ENCODE peak calls at places on chromosomes 13 and 19, in seven cellular contexts. One of them, this sample, is unnamed.

GRCh38 chr19:14113762-14114414 is 3.7 kb downstream of the PRKACA start:
- DNase-seq in psoas muscle: peak; percentile 89
- DNase-seq in CD8-positive, alpha-beta T cell: no peak
- DNase-seq in glutamatergic neuron: peak; percentile 31
- DNase-seq in tibial nerve: no peak
- DNase-seq in AG09319: no peak
- DNase-seq in AG04450: no peak
- DNase-seq in this sample: no peak

GRCh38 chr13:75870397-75870801 is 234.3 kb downstream of the LMO7 start:
- DNase-seq in psoas muscle: no peak
- DNase-seq in CD8-positive, alpha-beta T cell: no peak
- DNase-seq in glutamatergic neuron: no peak
- DNase-seq in tibial nerve: peak; percentile 13
- DNase-seq in AG09319: no peak
- DNase-seq in AG04450: no peak
- DNase-seq in this sample: no peak

GRCh38 chr13:39777527-39778061 is 122.1 kb downstream of the COG6 start:
- DNase-seq in psoas muscle: no peak
- DNase-seq in CD8-positive, alpha-beta T cell: no peak
- DNase-seq in glutamatergic neuron: no peak
- DNase-seq in tibial nerve: no peak
- DNase-seq in AG09319: peak; percentile 54
- DNase-seq in AG04450: peak; percentile 55
- DNase-seq in this sample: no peak

GRCh38 chr13:59533561-59534337 is 630.0 kb downstream of the DIAPH3 start:
- DNase-seq in psoas muscle: no peak
- DNase-seq in CD8-positive, alpha-beta T cell: no peak
- DNase-seq in glutamatergic neuron: no peak
- DNase-seq in tibial nerve: no peak
- DNase-seq in AG09319: no peak
- DNase-seq in AG04450: no peak
- DNase-seq in this sample: no peak

GRCh38 chr19:40803857-40804782 is 5.1 kb downstream of the EGLN2 start:
- DNase-seq in psoas muscle: no peak
- DNase-seq in CD8-positive, alpha-beta T cell: peak; percentile 41
- DNase-seq in glutamatergic neuron: no peak
- DNase-seq in tibial nerve: no peak
- DNase-seq in AG09319: no peak
- DNase-seq in AG04450: no peak
- DNase-seq in this sample: no peak

GRCh38 chr13:76711515-76712182 is 174.6 kb downstream of the KCTD12 start:
- DNase-seq in psoas muscle: peak; percentile 15
- DNase-seq in CD8-positive, alpha-beta T cell: no peak
- DNase-seq in glutamatergic neuron: no peak
- DNase-seq in tibial nerve: peak; percentile 49
- DNase-seq in AG09319: peak; percentile 87
- DNase-seq in AG04450: peak; percentile 81
- DNase-seq in this sample: no peak

GRCh38 chr19:35742121-35742724 is at the start of gene IGFLR1:
- DNase-seq in psoas muscle: no peak
- DNase-seq in CD8-positive, alpha-beta T cell: no peak
- DNase-seq in glutamatergic neuron: no peak
- DNase-seq in tibial nerve: no peak
- DNase-seq in AG09319: no peak
- DNase-seq in AG04450: no peak
- DNase-seq in this sample: no peak

GRCh38 chr13:34391071-34391470 is 551.0 kb upstream of the NBEA start:
- DNase-seq in psoas muscle: no peak
- DNase-seq in CD8-positive, alpha-beta T cell: no peak
- DNase-seq in glutamatergic neuron: no peak
- DNase-seq in tibial nerve: no peak
- DNase-seq in AG09319: no peak
- DNase-seq in AG04450: no peak
- DNase-seq in this sample: no peak

GRCh38 chr13:54144809-54145208 is 1116.2 kb downstream of the OLFM4 start:
- DNase-seq in psoas muscle: no peak
- DNase-seq in CD8-positive, alpha-beta T cell: no peak
- DNase-seq in glutamatergic neuron: no peak
- DNase-seq in tibial nerve: no peak
- DNase-seq in AG09319: no peak
- DNase-seq in AG04450: no peak
- DNase-seq in this sample: no peak

GRCh38 chr13:100541882-100542545 is 46.6 kb downstream of the GGACT start:
- DNase-seq in psoas muscle: no peak
- DNase-seq in CD8-positive, alpha-beta T cell: no peak
- DNase-seq in glutamatergic neuron: no peak
- DNase-seq in tibial nerve: no peak
- DNase-seq in AG09319: no peak
- DNase-seq in AG04450: no peak
- DNase-seq in this sample: no peak

GRCh38 chr19:14761607-14762006 is 16.8 kb downstream of the ADGRE2 start:
- DNase-seq in psoas muscle: no peak
- DNase-seq in CD8-positive, alpha-beta T cell: no peak
- DNase-seq in glutamatergic neuron: no peak
- DNase-seq in tibial nerve: no peak
- DNase-seq in AG09319: no peak
- DNase-seq in AG04450: no peak
- DNase-seq in this sample: no peak

GRCh38 chr13:22915442-22916082 is 265.2 kb upstream of the SGCG start:
- DNase-seq in psoas muscle: peak; percentile 57
- DNase-seq in CD8-positive, alpha-beta T cell: no peak
- DNase-seq in glutamatergic neuron: peak; percentile 83
- DNase-seq in tibial nerve: no peak
- DNase-seq in AG09319: no peak
- DNase-seq in AG04450: no peak
- DNase-seq in this sample: peak; percentile 74

GRCh38 chr13:29583073-29583785 is 12.3 kb downstream of the SLC7A1 start:
- DNase-seq in psoas muscle: no peak
- DNase-seq in CD8-positive, alpha-beta T cell: no peak
- DNase-seq in glutamatergic neuron: no peak
- DNase-seq in tibial nerve: no peak
- DNase-seq in AG09319: no peak
- DNase-seq in AG04450: no peak
- DNase-seq in this sample: no peak

GRCh38 chr13:99689955-99690354 is 188.7 kb downstream of the TM9SF2 start:
- DNase-seq in psoas muscle: no peak
- DNase-seq in CD8-positive, alpha-beta T cell: no peak
- DNase-seq in glutamatergic neuron: no peak
- DNase-seq in tibial nerve: no peak
- DNase-seq in AG09319: no peak
- DNase-seq in AG04450: no peak
- DNase-seq in this sample: no peak

GRCh38 chr19:14439014-14439413 is 5.9 kb downstream of the PKN1 start:
- DNase-seq in psoas muscle: no peak
- DNase-seq in CD8-positive, alpha-beta T cell: no peak
- DNase-seq in glutamatergic neuron: no peak
- DNase-seq in tibial nerve: no peak
- DNase-seq in AG09319: no peak
- DNase-seq in AG04450: no peak
- DNase-seq in this sample: peak; percentile 14

GRCh38 chr19:48506138-48506733 is 5.4 kb downstream of the LMTK3 start:
- DNase-seq in psoas muscle: no peak
- DNase-seq in CD8-positive, alpha-beta T cell: no peak
- DNase-seq in glutamatergic neuron: no peak
- DNase-seq in tibial nerve: no peak
- DNase-seq in AG09319: peak; percentile 10
- DNase-seq in AG04450: no peak
- DNase-seq in this sample: no peak

GRCh38 chr13:50208826-50209335 is 193.6 kb downstream of the KCNRG start:
- DNase-seq in psoas muscle: peak; percentile 42
- DNase-seq in CD8-positive, alpha-beta T cell: no peak
- DNase-seq in glutamatergic neuron: peak; percentile 79
- DNase-seq in tibial nerve: peak; percentile 22
- DNase-seq in AG09319: no peak
- DNase-seq in AG04450: peak; percentile 44
- DNase-seq in this sample: peak; percentile 38

GRCh38 chr19:40466219-40467006 is at the start of gene SPTBN4:
- DNase-seq in psoas muscle: peak; percentile 53
- DNase-seq in CD8-positive, alpha-beta T cell: peak; percentile 61
- DNase-seq in glutamatergic neuron: no peak
- DNase-seq in tibial nerve: peak; percentile 21
- DNase-seq in AG09319: no peak
- DNase-seq in AG04450: no peak
- DNase-seq in this sample: no peak

GRCh38 chr19:44723952-44724319 is 24.6 kb upstream of the BCL3 start:
- DNase-seq in psoas muscle: peak; percentile 84
- DNase-seq in CD8-positive, alpha-beta T cell: peak; percentile 62
- DNase-seq in glutamatergic neuron: peak; percentile 85
- DNase-seq in tibial nerve: peak; percentile 80
- DNase-seq in AG09319: no peak
- DNase-seq in AG04450: peak; percentile 53
- DNase-seq in this sample: peak; percentile 85

GRCh38 chr19:49565261-49565660 is 15.1 kb downstream of the NOSIP start:
- DNase-seq in psoas muscle: no peak
- DNase-seq in CD8-positive, alpha-beta T cell: no peak
- DNase-seq in glutamatergic neuron: no peak
- DNase-seq in tibial nerve: peak; percentile 61
- DNase-seq in AG09319: no peak
- DNase-seq in AG04450: no peak
- DNase-seq in this sample: no peak

GRCh38 chr19:9939301-9939913 is 3.1 kb upstream of the OLFM2 start:
- DNase-seq in psoas muscle: no peak
- DNase-seq in CD8-positive, alpha-beta T cell: no peak
- DNase-seq in glutamatergic neuron: no peak
- DNase-seq in tibial nerve: no peak
- DNase-seq in AG09319: no peak
- DNase-seq in AG04450: no peak
- DNase-seq in this sample: no peak

GRCh38 chr13:110258876-110259631 is 47.9 kb downstream of the COL4A1 start:
- DNase-seq in psoas muscle: no peak
- DNase-seq in CD8-positive, alpha-beta T cell: no peak
- DNase-seq in glutamatergic neuron: no peak
- DNase-seq in tibial nerve: no peak
- DNase-seq in AG09319: no peak
- DNase-seq in AG04450: no peak
- DNase-seq in this sample: no peak

GRCh38 chr19:42441047-42441440 is 1.7 kb downstream of the CXCL17 start:
- DNase-seq in psoas muscle: no peak
- DNase-seq in CD8-positive, alpha-beta T cell: no peak
- DNase-seq in glutamatergic neuron: no peak
- DNase-seq in tibial nerve: no peak
- DNase-seq in AG09319: no peak
- DNase-seq in AG04450: no peak
- DNase-seq in this sample: no peak

DNA sequence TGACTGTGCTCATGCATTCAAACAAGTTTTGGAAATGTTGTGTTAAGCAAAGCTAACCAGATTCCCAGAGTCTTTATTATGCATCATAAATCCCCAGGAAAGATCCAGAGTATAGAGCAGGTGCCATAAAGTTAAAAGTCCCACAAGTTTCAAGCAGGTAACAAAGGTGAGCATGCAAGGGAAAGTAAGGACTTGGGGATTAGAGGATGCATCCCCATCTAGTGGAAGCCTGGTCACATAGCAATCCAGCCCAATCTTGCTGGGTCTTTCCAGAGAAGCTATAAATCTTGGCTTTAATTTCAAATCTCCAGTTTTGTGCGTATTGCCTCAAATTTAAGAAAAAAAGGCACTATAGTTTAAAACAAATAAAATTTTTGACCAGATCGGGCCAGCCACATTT is 72.7 kb downstream of the ZNF254 start:
- DNase-seq in psoas muscle: no peak
- DNase-seq in CD8-positive, alpha-beta T cell: no peak
- DNase-seq in glutamatergic neuron: no peak
- DNase-seq in tibial nerve: no peak
- DNase-seq in AG09319: no peak
- DNase-seq in AG04450: no peak
- DNase-seq in this sample: no peak
- TF ChIP-seq CTCF in psoas muscle: no peak
- TF ChIP-seq CTCF in CD8-positive, alpha-beta T cell: no peak
- TF ChIP-seq CTCF in glutamatergic neuron: no peak
- TF ChIP-seq CTCF in tibial nerve: no peak
- TF ChIP-seq CTCF in AG09319: peak; percentile 25
- TF ChIP-seq CTCF in AG04450: peak; percentile 43
- TF ChIP-seq CTCF in this sample: no peak

GRCh38 chr19:5369304-5369703 is 28.7 kb upstream of the PTPRS start:
- DNase-seq in psoas muscle: no peak
- DNase-seq in CD8-positive, alpha-beta T cell: no peak
- DNase-seq in glutamatergic neuron: no peak
- DNase-seq in tibial nerve: no peak
- DNase-seq in AG09319: no peak
- DNase-seq in AG04450: no peak
- DNase-seq in this sample: no peak

GRCh38 chr19:5372572-5373200 is 32.1 kb upstream of the PTPRS start:
- DNase-seq in psoas muscle: no peak
- DNase-seq in CD8-positive, alpha-beta T cell: no peak
- DNase-seq in glutamatergic neuron: no peak
- DNase-seq in tibial nerve: no peak
- DNase-seq in AG09319: no peak
- DNase-seq in AG04450: no peak
- DNase-seq in this sample: no peak

GRCh38 chr19:5367530-5368133 is 27.0 kb upstream of the PTPRS start:
- DNase-seq in psoas muscle: no peak
- DNase-seq in CD8-positive, alpha-beta T cell: no peak
- DNase-seq in glutamatergic neuron: no peak
- DNase-seq in tibial nerve: no peak
- DNase-seq in AG09319: no peak
- DNase-seq in AG04450: no peak
- DNase-seq in this sample: no peak

GRCh38 chr19:5365905-5366304 is 25.3 kb upstream of the PTPRS start:
- DNase-seq in psoas muscle: no peak
- DNase-seq in CD8-positive, alpha-beta T cell: no peak
- DNase-seq in glutamatergic neuron: no peak
- DNase-seq in tibial nerve: no peak
- DNase-seq in AG09319: no peak
- DNase-seq in AG04450: no peak
- DNase-seq in this sample: no peak

GRCh38 chr19:5369962-5370367 is 29.4 kb upstream of the PTPRS start:
- DNase-seq in psoas muscle: peak; percentile 18
- DNase-seq in CD8-positive, alpha-beta T cell: peak; percentile 16
- DNase-seq in glutamatergic neuron: peak; percentile 90
- DNase-seq in tibial nerve: no peak
- DNase-seq in AG09319: no peak
- DNase-seq in AG04450: no peak
- DNase-seq in this sample: peak; percentile 91
- TF ChIP-seq CTCF in psoas muscle: peak; percentile 16
- TF ChIP-seq CTCF in CD8-positive, alpha-beta T cell: no peak
- TF ChIP-seq CTCF in glutamatergic neuron: peak; percentile 74
- TF ChIP-seq CTCF in tibial nerve: peak; percentile 8
- TF ChIP-seq CTCF in AG09319: peak; percentile 54
- TF ChIP-seq CTCF in AG04450: peak; percentile 63
- TF ChIP-seq CTCF in this sample: peak; percentile 63

DNA sequence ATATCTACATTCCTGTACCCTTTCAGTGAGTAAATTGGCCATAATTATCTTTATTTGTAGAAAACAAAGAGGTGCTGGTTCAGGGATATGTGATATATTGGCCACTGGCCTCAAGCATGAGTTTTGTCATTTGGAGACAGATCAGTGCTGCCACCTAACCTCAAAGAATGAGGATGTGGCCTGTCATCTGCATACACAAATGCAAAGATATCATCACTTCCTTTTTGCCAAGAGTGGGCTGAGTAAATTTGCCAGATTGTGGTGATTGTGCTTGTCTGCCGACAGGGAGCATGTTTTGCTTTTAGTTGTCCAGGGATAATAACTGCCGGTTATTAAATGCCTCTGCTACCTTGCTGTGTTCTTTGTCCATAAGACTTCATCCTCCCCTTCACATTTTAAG is 44.2 kb downstream of the WASF3 start:
- DNase-seq in psoas muscle: no peak
- DNase-seq in CD8-positive, alpha-beta T cell: no peak
- DNase-seq in glutamatergic neuron: no peak
- DNase-seq in tibial nerve: no peak
- DNase-seq in AG09319: no peak
- DNase-seq in AG04450: no peak
- DNase-seq in this sample: no peak
- TF ChIP-seq CTCF in psoas muscle: no peak
- TF ChIP-seq CTCF in CD8-positive, alpha-beta T cell: no peak
- TF ChIP-seq CTCF in glutamatergic neuron: no peak
- TF ChIP-seq CTCF in tibial nerve: no peak
- TF ChIP-seq CTCF in AG09319: peak; percentile 1
- TF ChIP-seq CTCF in AG04450: no peak
- TF ChIP-seq CTCF in this sample: no peak

GRCh38 chr19:32104465-32105235 is 240.8 kb upstream of the ZNF507 start:
- DNase-seq in psoas muscle: no peak
- DNase-seq in CD8-positive, alpha-beta T cell: no peak
- DNase-seq in glutamatergic neuron: no peak
- DNase-seq in tibial nerve: no peak
- DNase-seq in AG09319: no peak
- DNase-seq in AG04450: no peak
- DNase-seq in this sample: no peak
- TF ChIP-seq CTCF in psoas muscle: no peak
- TF ChIP-seq CTCF in CD8-positive, alpha-beta T cell: no peak
- TF ChIP-seq CTCF in glutamatergic neuron: no peak
- TF ChIP-seq CTCF in tibial nerve: no peak
- TF ChIP-seq CTCF in AG09319: no peak
- TF ChIP-seq CTCF in AG04450: no peak
- TF ChIP-seq CTCF in this sample: no peak